ENCODE peak calls at places on chromosomes 11 and 22, in nine cellular contexts. X, E, I, V, U, B, T, C and S are unnamed samples.

GRCh38 chr11:55966391-55966790 is 3.4 kb downstream of the OR10AG1 start:
- DNase-seq in X (no peak), E (no peak), I (no peak), V (no peak), U (no peak), B (no peak), T (no peak), C (no peak), S (no peak)

GRCh38 chr22:18968011-18968749 is 32.1 kb upstream of the PRODH start:
- DNase-seq in X (no peak), E (no peak), I (no peak), V (no peak), U (no peak), B (no peak), T (no peak), C (no peak), S (no peak)

GRCh38 chr22:50160947-50161346 is 9.6 kb upstream of the PANX2 start:
- DNase-seq in X (no peak), E (no peak), I (no peak), V (no peak), U (no peak), B (no peak), T (no peak), C (no peak), S (no peak)

GRCh38 chr11:71251159-71251721 is 1.1 kb downstream of the SHANK2 start:
- DNase-seq in X (no peak), E (peak; percentile 25), I (peak; percentile 54), V (no peak), U (no peak), B (no peak), T (no peak), C (no peak), S (no peak)

GRCh38 chr11:5620606-5621521 is 3.9 kb upstream of the TRIM34 start:
- DNase-seq in X (no peak), E (no peak), I (no peak), V (peak; percentile 93), U (no peak), B (no peak), T (peak; percentile 42), C (no peak), S (no peak)

GRCh38 chr11:1219836-1220810 is 2.7 kb upstream of the MUC5B start:
- DNase-seq in X (no peak), E (peak; percentile 86), I (peak; percentile 50), V (no peak), U (peak; percentile 37), B (no peak), T (peak; percentile 69), C (no peak), S (no peak)

GRCh38 chr11:99343117-99343516 is 322.4 kb downstream of the CNTN5 start:
- DNase-seq in X (no peak), E (no peak), I (no peak), V (no peak), U (no peak), B (no peak), T (no peak), C (no peak), S (no peak)

GRCh38 chr11:84322211-84322610 is 1036.0 kb upstream of the CCDC90B start:
- DNase-seq in X (no peak), E (no peak), I (no peak), V (no peak), U (no peak), B (no peak), T (no peak), C (no peak), S (no peak)

GRCh38 chr11:102914238-102915043 is 39.7 kb upstream of the MMP12 start:
- DNase-seq in X (peak; percentile 48), E (peak; percentile 13), I (no peak), V (peak; percentile 31), U (no peak), B (no peak), T (peak; percentile 4), C (no peak), S (no peak)

GRCh38 chr11:102924851-102925380 is 30.6 kb downstream of the MMP13 start:
- DNase-seq in X (no peak), E (peak; percentile 9), I (no peak), V (peak; percentile 70), U (no peak), B (no peak), T (no peak), C (no peak), S (no peak)

GRCh38 chr11:102921587-102922220 is 33.8 kb downstream of the MMP13 start:
- DNase-seq in X (no peak), E (no peak), I (no peak), V (no peak), U (peak; percentile 30), B (no peak), T (no peak), C (no peak), S (no peak)

GRCh38 chr11:102915044-102915375 is 40.2 kb upstream of the MMP12 start:
- DNase-seq in X (no peak), E (no peak), I (no peak), V (no peak), U (no peak), B (no peak), T (no peak), C (no peak), S (no peak)

DNA sequence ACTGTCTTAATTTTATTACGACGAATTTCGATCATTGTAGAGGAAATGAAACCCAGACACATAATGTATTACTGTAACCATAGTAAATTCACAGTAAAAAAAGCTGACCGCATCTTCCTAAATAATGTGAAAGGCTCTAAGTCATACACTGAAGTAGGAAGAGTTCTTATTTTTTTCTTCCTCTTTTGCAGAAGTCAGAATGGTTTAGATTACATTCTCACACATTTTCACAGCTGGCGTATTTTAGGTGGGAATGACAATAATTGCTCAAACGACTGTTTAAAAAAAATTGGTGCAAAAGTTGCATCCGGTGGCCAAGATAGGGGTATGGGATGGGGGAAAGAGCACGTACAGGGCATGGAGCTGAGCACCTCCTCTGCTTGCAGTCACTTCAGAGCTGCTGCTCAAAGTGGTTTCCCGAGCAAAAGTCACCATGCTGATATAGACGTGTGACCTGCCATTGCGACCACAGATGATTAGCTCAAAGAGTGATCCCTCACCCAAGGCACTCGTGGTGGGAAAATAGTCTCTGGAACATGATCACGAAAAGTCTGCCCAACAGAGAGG is 35.3 kb downstream of the MMP13 start:
- DNase-seq in X (no peak), E (no peak), I (no peak), V (no peak), U (no peak), B (no peak), T (no peak), C (no peak), S (no peak)
- H3K4me1 ChIP-seq in X (no peaks in the 10 kb centered on the region), E (no peaks in the 10 kb centered on the region), I (no peaks in the 10 kb centered on the region), V (no peaks in the 10 kb centered on the region), U (no peaks in the 10 kb centered on the region), B (no peaks in the 10 kb centered on the region), T (no peaks in the 10 kb centered on the region), C (no peaks in the 10 kb centered on the region), S (no peaks in the 10 kb centered on the region)

GRCh38 chr11:16792426-16792825 is 54.0 kb downstream of the C11orf58 start:
- DNase-seq in X (no peak), E (no peak), I (no peak), V (peak; percentile 71), U (no peak), B (no peak), T (no peak), C (no peak), S (no peak)
- H3K27ac ChIP-seq in X (no peak overlapping the region), E (no peak overlapping the region), I (no peak overlapping the region), V (peak overlapping the region; percentile 85), U (no peak overlapping the region), B (peak overlapping the region; percentile 63), T (no peak overlapping the region), C (no peak overlapping the region), S (no peak overlapping the region)

DNA sequence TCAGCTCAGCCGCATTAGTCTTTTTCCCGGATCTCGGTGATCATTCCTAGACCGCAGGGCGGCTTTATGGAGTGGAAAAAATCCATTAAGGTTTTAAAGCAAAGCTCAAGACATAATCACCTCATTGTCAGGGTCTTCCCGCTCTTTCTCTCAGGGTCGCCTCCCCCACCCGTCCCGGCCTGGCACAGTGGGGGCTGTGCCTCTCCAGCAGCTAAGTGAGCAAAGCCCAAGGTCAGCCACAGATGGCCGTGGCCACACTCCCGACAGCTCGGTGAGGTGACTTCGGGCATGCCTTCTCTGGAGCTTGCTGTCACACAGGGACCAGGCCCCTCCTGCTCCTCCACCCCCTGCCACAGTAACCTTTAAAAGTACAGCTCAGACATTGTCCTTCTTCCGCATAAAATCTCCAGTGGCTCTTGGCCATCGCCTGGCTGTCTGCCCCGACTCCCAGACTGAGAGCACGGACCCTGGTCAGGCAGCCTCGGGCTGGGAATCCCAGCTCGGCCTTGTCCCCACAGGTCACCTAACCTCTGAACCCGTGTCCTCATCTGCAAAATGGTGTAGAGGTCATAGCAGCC is 69.8 kb upstream of the SHISAL1 start:
- DNase-seq in X (no peak), E (no peak), I (no peak), V (no peak), U (peak; percentile 23), B (no peak), T (peak; percentile 3), C (no peak), S (no peak)
- H3K27me3 ChIP-seq in X (no peaks in the 10 kb centered on the region), E (no peaks in the 10 kb centered on the region), I (peaks cover 26% of the 10 kb centered on the region), V (peaks cover 18% of the 10 kb centered on the region), U (no peaks in the 10 kb centered on the region), B (no peaks in the 10 kb centered on the region), T (peaks cover 10% of the 10 kb centered on the region), C (no peaks in the 10 kb centered on the region), S (no peaks in the 10 kb centered on the region)

GRCh38 chr22:42907404-42908081 is 50.5 kb upstream of the ARFGAP3 start:
- DNase-seq in X (no peak), E (no peak), I (no peak), V (no peak), U (no peak), B (no peak), T (no peak), C (no peak), S (no peak)

GRCh38 chr22:42906605-42907338 is 49.7 kb upstream of the ARFGAP3 start:
- DNase-seq in X (no peak), E (no peak), I (no peak), V (no peak), U (no peak), B (peak; percentile 71), T (no peak), C (no peak), S (no peak)

GRCh38 chr22:42910221-42910942 is 53.3 kb upstream of the ARFGAP3 start:
- DNase-seq in X (no peak), E (no peak), I (no peak), V (no peak), U (no peak), B (no peak), T (no peak), C (no peak), S (no peak)

GRCh38 chr22:42909363-42910058 is 52.4 kb upstream of the ARFGAP3 start:
- DNase-seq in X (no peak), E (no peak), I (no peak), V (no peak), U (no peak), B (no peak), T (no peak), C (no peak), S (no peak)

DNA sequence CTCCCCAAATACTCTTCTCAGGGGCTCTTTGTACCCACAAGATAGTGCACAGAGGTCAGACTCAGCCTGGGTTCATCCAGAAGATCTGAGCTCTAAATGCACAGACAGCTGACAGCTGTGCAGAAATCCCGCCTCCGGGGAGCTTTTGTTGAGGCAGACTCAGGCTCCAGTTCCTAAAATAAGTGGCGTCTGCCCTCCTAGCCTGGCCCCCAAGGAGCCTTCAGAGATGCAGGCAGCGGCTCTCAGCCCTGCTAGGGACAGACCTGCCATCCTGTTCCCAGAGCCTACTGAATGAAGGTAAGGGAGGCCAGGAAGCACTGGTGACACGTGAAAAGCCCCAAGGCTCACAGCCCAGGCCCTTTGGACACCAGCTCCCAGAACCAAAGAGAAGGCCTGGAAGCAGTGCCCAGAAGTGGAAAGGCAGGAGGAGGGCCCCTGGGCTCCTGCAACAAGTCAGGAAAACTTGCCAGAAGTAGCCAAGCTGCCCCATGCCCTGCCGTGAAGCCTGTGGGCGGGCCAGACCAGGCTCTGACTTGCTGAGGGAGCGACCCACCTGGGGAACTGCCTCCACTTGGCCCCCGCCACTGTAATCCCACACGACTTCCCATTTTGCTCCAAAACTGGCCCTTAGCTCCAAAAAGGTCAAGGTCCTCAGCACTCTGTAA is 51.1 kb upstream of the ARFGAP3 start:
- DNase-seq in X (no peak), E (no peak), I (no peak), V (no peak), U (no peak), B (no peak), T (no peak), C (no peak), S (no peak)
- H3K4me1 ChIP-seq in X (peaks cover 3% of the 10 kb centered on the region), E (peaks cover 33% of the 10 kb centered on the region), I (peaks cover 55% of the 10 kb centered on the region), V (peaks cover 8% of the 10 kb centered on the region), U (peaks cover 45% of the 10 kb centered on the region), B (peaks cover 60% of the 10 kb centered on the region), T (peaks cover 32% of the 10 kb centered on the region), C (no peaks in the 10 kb centered on the region), S (no peaks in the 10 kb centered on the region)